ENCODE peak calls at places on chromosomes 3 and 15, in six cellular contexts. H, G, N, Z, K and R are unnamed samples.

GRCh38 chr3:79217096-79217495 is 550.7 kb downstream of the ROBO1 start:
- DNase-seq in H (no peak), G (no peak), N (no peak), Z (no peak), K (no peak), R (no peak)

GRCh38 chr3:71070497-71071465 is 512.7 kb downstream of the FOXP1 start:
- DNase-seq in H (peak), G (no peak), N (no peak), Z (no peak), K (no peak), R (no peak)

GRCh38 chr15:63283126-63283525 is 5.7 kb downstream of the APH1B start:
- DNase-seq in H (no peak), G (no peak), N (no peak), Z (peak), K (no peak), R (no peak)

GRCh38 chr15:39429898-39430357 is 151.0 kb upstream of the THBS1 start:
- DNase-seq in H (peak), G (no peak), N (no peak), Z (no peak), K (peak), R (peak)

GRCh38 chr3:134847349-134847748 is 52.3 kb downstream of the EPHB1 start:
- DNase-seq in H (no peak), G (no peak), N (no peak), Z (no peak), K (no peak), R (no peak)

GRCh38 chr3:127694467-127695215 is 21.9 kb downstream of the ABTB1 start:
- DNase-seq in H (no peak), G (no peak), N (no peak), Z (peak), K (no peak), R (no peak)

GRCh38 chr3:13451301-13451673 is 28.8 kb upstream of the HDAC11 start:
- DNase-seq in H (no peak), G (peak), N (no peak), Z (no peak), K (no peak), R (peak)

GRCh38 chr15:41876689-41877088 is 17.2 kb downstream of the SPTBN5 start:
- DNase-seq in H (no peak), G (no peak), N (no peak), Z (no peak), K (no peak), R (no peak)

GRCh38 chr3:13370609-13371008 is 49.5 kb downstream of the NUP210 start:
- DNase-seq in H (no peak), G (no peak), N (no peak), Z (no peak), K (no peak), R (no peak)

GRCh38 chr3:102078864-102079808 is 229.8 kb downstream of the NFKBIZ start:
- DNase-seq in H (peak), G (no peak), N (no peak), Z (no peak), K (no peak), R (no peak)

GRCh38 chr3:45143673-45144670 is 2.2 kb downstream of the CDCP1 start:
- DNase-seq in H (peak), G (no peak), N (no peak), Z (no peak), K (no peak), R (no peak)

GRCh38 chr15:98689431-98689861 is 41.1 kb downstream of the IGF1R start:
- DNase-seq in H (peak), G (no peak), N (no peak), Z (no peak), K (no peak), R (no peak)

GRCh38 chr3:36201546-36201945 is 178.8 kb upstream of the STAC start:
- DNase-seq in H (no peak), G (no peak), N (no peak), Z (no peak), K (no peak), R (no peak)

GRCh38 chr3:47865192-47865591 is 62.3 kb downstream of the DHX30 start:
- DNase-seq in H (no peak), G (no peak), N (no peak), Z (no peak), K (no peak), R (no peak)

GRCh38 chr15:67133738-67134576 is 68.6 kb downstream of the SMAD3 start:
- DNase-seq in H (peak), G (peak), N (no peak), Z (peak), K (peak), R (no peak)

GRCh38 chr15:77018796-77019475 is 24.0 kb downstream of the PSTPIP1 start:
- DNase-seq in H (no peak), G (no peak), N (no peak), Z (peak), K (no peak), R (no peak)

GRCh38 chr3:107143206-107143605 is 234.0 kb upstream of the CCDC54 start:
- DNase-seq in H (no peak), G (no peak), N (no peak), Z (no peak), K (no peak), R (no peak)

GRCh38 chr15:94494732-94495131 is 263.4 kb downstream of the MCTP2 start:
- DNase-seq in H (no peak), G (no peak), N (no peak), Z (no peak), K (no peak), R (no peak)

GRCh38 chr3:141093971-141094401 is 42.8 kb downstream of the SPSB4 start:
- DNase-seq in H (peak), G (no peak), N (no peak), Z (no peak), K (no peak), R (peak)

GRCh38 chr3:59772416-59773408 is 722.9 kb upstream of the CFAP20DC start:
- DNase-seq in H (no peak), G (peak), N (no peak), Z (no peak), K (no peak), R (no peak)

GRCh38 chr3:112090899-112091586 is 4.9 kb downstream of the C3orf52 start:
- DNase-seq in H (no peak), G (no peak), N (no peak), Z (no peak), K (no peak), R (no peak)

GRCh38 chr15:58962662-58963565 is 24.5 kb upstream of the RNF111 start:
- DNase-seq in H (peak), G (no peak), N (no peak), Z (no peak), K (no peak), R (no peak)

GRCh38 chr3:13157986-13158385 is 84.8 kb upstream of the IQSEC1 start:
- DNase-seq in H (no peak), G (no peak), N (no peak), Z (peak), K (no peak), R (no peak)

GRCh38 chr3:71421820-71422566 is 161.5 kb downstream of the FOXP1 start:
- DNase-seq in H (no peak), G (peak), N (peak), Z (no peak), K (no peak), R (no peak)

GRCh38 chr3:186247821-186248814 is 113.9 kb downstream of the DGKG start:
- DNase-seq in H (peak), G (no peak), N (no peak), Z (no peak), K (no peak), R (no peak)